ENCODE peak calls at places on chromosomes 6 and 20, in six cellular contexts. S, E, G, R, M and T are unnamed samples.

GRCh38 chr20:57738053-57738452 is 28.2 kb upstream of the PMEPA1 start:
- DNase-seq in E (no peak), M (no peak), R (no peak), S (no peak), G (no peak), T (no peak)

GRCh38 chr6:137630666-137631065 is 136.5 kb upstream of the OLIG3 start:
- DNase-seq in S (no peak), R (no peak), M (no peak), E (no peak), G (no peak), T (no peak)

GRCh38 chr6:11374036-11375010 is 141.9 kb upstream of the NEDD9 start:
- DNase-seq in E (no peak), G (peak), S (no peak), R (no peak), M (no peak), T (no peak)

GRCh38 chr6:89028774-89029173 is 51.8 kb upstream of the PNRC1 start:
- DNase-seq in S (no peak), E (no peak), M (no peak), G (no peak), R (no peak), T (no peak)

GRCh38 chr20:61762886-61763739 is 302.6 kb downstream of the TAF4 start:
- DNase-seq in M (no peak), E (no peak), R (no peak), S (no peak), G (no peak), T (no peak)

GRCh38 chr6:101296184-101296583 is 97.3 kb upstream of the GRIK2 start:
- DNase-seq in R (no peak), G (no peak), M (no peak), S (no peak), E (no peak), T (no peak)

GRCh38 chr6:56815436-56815835 is 139.5 kb upstream of the BEND6 start:
- DNase-seq in E (no peak), G (no peak), R (no peak), S (no peak), M (no peak), T (no peak)

GRCh38 chr20:5136096-5136495 is 9.3 kb downstream of the CDS2 start:
- DNase-seq in E (no peak), M (no peak), G (no peak), S (no peak), R (no peak), T (no peak)

GRCh38 chr6:44237813-44238433 is 9.0 kb upstream of the HSP90AB1 start:
- DNase-seq in G (peak), M (peak), E (peak), R (peak), S (peak), T (peak)

GRCh38 chr20:58810116-58810878 is 40.4 kb downstream of the GNAS-AS1 start:
- DNase-seq in G (no peak), E (no peak), S (no peak), M (no peak), R (no peak), T (no peak)

GRCh38 chr20:872855-873520 is 39.5 kb downstream of the FAM110A start:
- DNase-seq in R (no peak), S (no peak), M (peak), E (no peak), G (no peak), T (no peak)

GRCh38 chr6:34455831-34456230 is 10.0 kb upstream of the PACSIN1 start:
- DNase-seq in G (no peak), E (no peak), S (no peak), M (no peak), R (no peak), T (no peak)

GRCh38 chr20:50144362-50144761 is 9.2 kb downstream of the PEDS1 start:
- DNase-seq in S (peak), E (no peak), M (no peak), R (no peak), G (no peak), T (no peak)

GRCh38 chr6:156884306-156884705 is 107.1 kb downstream of the ARID1B start:
- DNase-seq in S (no peak), E (no peak), M (no peak), R (no peak), G (no peak), T (no peak)

GRCh38 chr6:7235712-7236311 is 77.2 kb downstream of the SSR1 start:
- DNase-seq in E (no peak), R (no peak), G (no peak), M (no peak), S (no peak), T (no peak)

GRCh38 chr6:167221408-167222201 is 63.8 kb upstream of the GPR31 start:
- DNase-seq in R (no peak), M (no peak), S (no peak), E (no peak), G (no peak), T (no peak)

GRCh38 chr6:3538536-3538935 is 81.7 kb upstream of the SLC22A23 start:
- DNase-seq in M (peak), E (no peak), R (no peak), S (no peak), G (no peak), T (no peak)

GRCh38 chr6:148152244-148152643 is 190.4 kb upstream of the SASH1 start:
- DNase-seq in R (no peak), M (no peak), E (no peak), G (no peak), S (no peak), T (no peak)
- TF ChIP-seq CTCF in R (no peak), M (no peak), E (no peak), G (no peak), S (no peak), T (no peak)

GRCh38 chr6:142965164-142965563 is 20.2 kb upstream of the HIVEP2 start:
- DNase-seq in G (no peak), M (no peak), R (no peak), E (no peak), S (no peak), T (no peak)

GRCh38 chr6:142966294-142966693 is 21.3 kb upstream of the HIVEP2 start:
- DNase-seq in R (no peak), S (no peak), G (no peak), E (no peak), M (no peak), T (no peak)

GRCh38 chr6:142968601-142969000 is 23.6 kb upstream of the HIVEP2 start:
- DNase-seq in S (no peak), G (no peak), E (no peak), R (no peak), M (no peak), T (no peak)
- TF ChIP-seq CTCF in S (no peak), G (no peak), E (no peak), R (no peak), M (no peak), T (no peak)

GRCh38 chr6:169950558-169950957 is 199.1 kb downstream of the ERMARD start:
- DNase-seq in R (peak), S (no peak), M (no peak), G (no peak), E (no peak), T (peak)
- TF ChIP-seq CTCF in R (peak), S (no peak), M (no peak), G (peak), E (peak), T (no peak)

GRCh38 chr20:22438926-22439325 is 145.4 kb downstream of the FOXA2 start:
- DNase-seq in S (no peak), M (peak), G (no peak), E (no peak), R (no peak), T (no peak)
- TF ChIP-seq CTCF in S (no peak), M (peak), G (no peak), E (peak), R (no peak), T (no peak)

GRCh38 chr20:33915726-33916331 is 77.9 kb upstream of the RALY start:
- DNase-seq in S (no peak), R (peak), E (peak), G (peak), M (peak), T (peak)

GRCh38 chr20:33917813-33918525 is 75.7 kb upstream of the RALY start:
- DNase-seq in M (no peak), R (no peak), E (no peak), G (no peak), S (no peak), T (no peak)

GRCh38 chr20:33918662-33919061 is 75.0 kb upstream of the RALY start:
- DNase-seq in R (no peak), G (no peak), M (no peak), S (no peak), E (no peak), T (no peak)

GRCh38 chr20:33910529-33911327 is 83.0 kb upstream of the RALY start:
- DNase-seq in R (no peak), M (no peak), E (no peak), G (no peak), S (no peak), T (no peak)

GRCh38 chr20:33914871-33915270 is 78.8 kb upstream of the RALY start:
- DNase-seq in S (no peak), G (peak), R (peak), E (no peak), M (no peak), T (no peak)
- TF ChIP-seq CTCF in S (no peak), G (no peak), R (no peak), E (no peak), M (no peak), T (no peak)

GRCh38 chr6:99940582-99940981 is 53.4 kb downstream of the MCHR2 start:
- DNase-seq in S (no peak), E (no peak), G (no peak), R (no peak), M (no peak), T (no peak)
- TF ChIP-seq CTCF in S (no peak), E (no peak), G (no peak), R (no peak), M (no peak), T (no peak)